ENCODE peak calls at places on chromosomes 4 and X, in four cellular contexts. Y is neuronal stem cell, G is fibroblast of lung, H is endodermal cell. P is an unnamed sample. For H3K4me1 and H3K36me3, the result is how much of the 10 kb centered on the place peaks cover.

GRCh38 chr4:77959566-77960338 is 97.1 kb downstream of the MRPL1 start:
- DNase-seq in Y (peak), G (peak), H (no peak), P (peak)

GRCh38 chrX:10945463-10945862 is 165.7 kb upstream of the HCCS start:
- DNase-seq in Y (no peak), G (peak), H (no peak), P (no peak)

GRCh38 chr4:7041851-7042696 is 1.1 kb upstream of the TADA2B start:
- DNase-seq in Y (no peak), G (peak), H (peak), P (peak)

GRCh38 chrX:458631-459061 is 71.9 kb upstream of the PPP2R3B start:
- DNase-seq in Y (no peak), G (no peak), H (no peak), P (no peak)

GRCh38 chrX:148601034-148601433 is 100.6 kb downstream of the AFF2 start:
- DNase-seq in Y (no peak), G (peak), H (no peak), P (no peak)

GRCh38 chrX:3425031-3425430 is 78.6 kb upstream of the MXRA5 start:
- DNase-seq in Y (no peak), G (no peak), H (no peak), P (no peak)

GRCh38 chrX:135304741-135305140 is 4.5 kb upstream of the ETDC start:
- DNase-seq in Y (no peak), G (no peak), H (no peak), P (no peak)

GRCh38 chrX:11423362-11423818 is 130.2 kb downstream of the AMELX start:
- DNase-seq in Y (no peak), G (peak), H (no peak), P (no peak)

GRCh38 chr4:150619032-150619431 is 37.1 kb downstream of the MAB21L2 start:
- DNase-seq in Y (no peak), G (peak), H (no peak), P (no peak)

GRCh38 chr4:40502936-40503335 is 126.7 kb downstream of the RBM47 start:
- DNase-seq in Y (no peak), G (no peak), H (no peak), P (no peak)

GRCh38 chr4:54400802-54401201 is 171.7 kb downstream of the PDGFRA start:
- DNase-seq in Y (no peak), G (peak), H (no peak), P (no peak)

GRCh38 chr4:37241646-37242045 is 2.9 kb upstream of the NWD2 start:
- DNase-seq in Y (no peak), G (no peak), H (no peak), P (no peak)

GRCh38 chrX:40922307-40922706 is 162.9 kb upstream of the USP9X start:
- DNase-seq in Y (no peak), G (peak), H (peak), P (peak)

GRCh38 chrX:121975666-121976065 is 928.3 kb downstream of the GLUD2 start:
- DNase-seq in Y (no peak), G (no peak), H (no peak), P (no peak)

GRCh38 chr4:148831945-148832344 is 389.7 kb upstream of the NR3C2 start:
- DNase-seq in Y (no peak), G (peak), H (no peak), P (no peak)

DNA sequence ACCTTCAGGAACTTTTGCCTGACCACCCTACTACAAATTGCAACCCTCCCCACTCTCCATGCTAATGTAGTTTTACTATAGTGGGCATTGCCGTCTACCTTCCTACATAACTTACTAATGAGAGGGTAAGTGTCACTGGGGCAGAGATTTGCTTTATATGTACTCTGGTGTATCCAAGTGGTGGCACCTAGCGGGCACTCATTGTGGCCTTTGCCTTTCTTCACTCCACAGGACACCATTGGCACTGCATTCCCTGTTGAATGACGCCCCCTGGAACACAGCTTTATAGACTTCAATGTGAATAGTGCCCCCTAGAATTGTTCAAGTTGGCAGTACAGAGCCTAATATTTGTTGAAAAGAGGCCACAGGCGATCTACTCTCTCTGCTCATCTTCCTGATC is 215.8 kb downstream of the MID1IP1 start:
- DNase-seq in Y (no peak), G (no peak), H (no peak), P (no peak)
- H3K4me3 ChIP-seq in Y (no peak), G (no peak), H (no peak), P (no peak)

DNA sequence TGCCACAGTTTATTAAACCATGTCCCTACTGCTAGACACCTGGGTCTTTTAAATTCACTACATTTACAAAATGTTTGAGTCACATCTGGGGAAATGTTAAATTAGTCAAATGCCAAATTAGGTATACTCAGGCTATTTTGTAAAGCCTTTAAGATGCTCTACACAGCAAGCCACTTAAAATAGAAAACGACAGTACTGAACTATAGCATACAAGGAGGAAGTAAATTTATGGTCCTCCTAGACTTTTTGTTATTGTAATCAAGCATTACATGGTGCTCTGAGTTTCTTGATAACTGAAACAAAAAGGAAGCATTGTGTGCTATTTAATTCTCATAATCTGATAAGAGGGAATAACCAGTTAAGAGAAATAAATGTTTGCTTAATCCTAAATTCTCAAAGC is 46.2 kb downstream of the SLC9A7 start:
- DNase-seq in Y (no peak), G (no peak), H (no peak), P (peak)
- H3K4me1 ChIP-seq in Y (under half), G (under half), H (under half), P (under half)

GRCh38 chr4:865121-865465 is 39.2 kb upstream of the CPLX1 start:
- DNase-seq in Y (no peak), G (no peak), H (no peak), P (no peak)
- H3K36me3 ChIP-seq in Y (under half), G (under half), H (under half), P (under half)

GRCh38 chr4:18847276-18847890 is 825.8 kb upstream of the LCORL start:
- DNase-seq in Y (no peak), G (peak), H (no peak), P (no peak)

GRCh38 chr4:18846313-18846712 is 824.8 kb upstream of the LCORL start:
- DNase-seq in Y (no peak), G (no peak), H (no peak), P (no peak)

DNA sequence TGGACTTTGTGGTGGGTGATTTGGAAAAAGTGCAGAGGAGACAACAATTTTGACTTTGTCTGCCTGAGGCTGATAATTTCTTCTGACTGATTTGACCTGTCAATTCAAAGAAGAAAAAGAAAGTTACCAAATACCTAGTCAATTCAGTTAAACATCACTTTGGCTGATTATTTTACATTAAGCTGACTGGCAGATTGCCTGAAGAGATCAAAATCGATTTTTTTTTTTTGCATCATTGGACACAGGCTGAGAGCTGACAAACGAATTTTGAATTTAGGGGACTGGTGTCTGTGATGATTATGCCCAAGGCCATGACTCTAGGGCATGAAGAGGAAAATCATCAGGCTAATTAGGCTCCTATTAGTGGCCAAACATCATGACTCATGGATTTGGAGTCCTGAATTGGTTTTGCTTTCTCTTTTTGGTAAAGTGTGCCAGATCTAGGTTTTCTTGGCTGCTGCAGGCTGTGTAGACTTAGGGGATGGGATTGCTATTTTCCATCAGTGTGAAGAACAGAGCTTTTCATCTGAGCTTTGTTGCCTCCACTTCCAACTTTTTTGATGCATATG is 829.3 kb upstream of the LCORL start:
- DNase-seq in Y (no peak), G (peak), H (no peak), P (no peak)
- H3K4me3 ChIP-seq in Y (no peak), G (no peak), H (no peak), P (no peak)

GRCh38 chr4:76209876-76210275 is 3.7 kb downstream of the SCARB2 start:
- DNase-seq in Y (no peak), G (no peak), H (no peak), P (no peak)

GRCh38 chr4:76212301-76212700 is 1.3 kb downstream of the SCARB2 start:
- DNase-seq in Y (no peak), G (peak), H (no peak), P (no peak)

GRCh38 chr4:76211769-76212168 is 1.9 kb downstream of the SCARB2 start:
- DNase-seq in Y (no peak), G (no peak), H (no peak), P (no peak)

GRCh38 chr4:76208005-76208765 is 5.4 kb downstream of the SCARB2 start:
- DNase-seq in Y (no peak), G (peak), H (no peak), P (no peak)

GRCh38 chr4:76210502-76210901 is 3.1 kb downstream of the SCARB2 start:
- DNase-seq in Y (no peak), G (no peak), H (no peak), P (no peak)
- H3K4me1 ChIP-seq in Y (under half), G (under half), H (under half), P (under half)

GRCh38 chrX:47448165-47448806 is 34.7 kb downstream of the ZNF41 start:
- DNase-seq in Y (no peak), G (no peak), H (no peak), P (no peak)
- H3K36me3 ChIP-seq in Y (under half), G (under half), H (under half), P (under half)

P was measured in HAP-1.